ENCODE peak calls at places on chromosomes 6 and 20, in eight cellular contexts. S, A, E, Y, Z, R, I and K are unnamed samples.
A peak's percentile ranks its signal among the peaks of the same experiment; 100 is the strongest.

GRCh38 chr6:132300323-132300949 is 100.8 kb downstream of the MOXD1 start:
- DNase-seq in S (no peak), A (peak; percentile 63), E (peak; percentile 19), Y (peak; percentile 77), Z (peak; percentile 77), R (peak; percentile 29), I (peak; percentile 66), K (peak; percentile 41)

GRCh38 chr20:16337707-16338106 is 235.5 kb downstream of the KIF16B start:
- DNase-seq in S (no peak), A (no peak), E (no peak), Y (no peak), Z (no peak), R (no peak), I (no peak), K (no peak)

GRCh38 chr6:75876152-75876551 is 127.1 kb downstream of the MYO6 start:
- DNase-seq in S (no peak), A (no peak), E (no peak), Y (no peak), Z (no peak), R (no peak), I (no peak), K (no peak)

GRCh38 chr6:88459224-88459623 is 293.1 kb upstream of the CNR1 start:
- DNase-seq in S (no peak), A (no peak), E (no peak), Y (no peak), Z (no peak), R (no peak), I (no peak), K (no peak)

GRCh38 chr6:17354700-17355403 is 38.5 kb upstream of the CAP2 start:
- DNase-seq in S (no peak), A (peak; percentile 49), E (no peak), Y (no peak), Z (no peak), R (no peak), I (peak; percentile 9), K (no peak)

GRCh38 chr6:43308101-43308989 is at the start of gene CRIP3:
- DNase-seq in S (no peak), A (peak; percentile 4), E (peak; percentile 30), Y (peak; percentile 67), Z (peak; percentile 90), R (peak; percentile 41), I (no peak), K (no peak)

GRCh38 chr6:44071670-44072451 is 55.4 kb downstream of the MRPL14 start:
- DNase-seq in S (no peak), A (peak; percentile 95), E (no peak), Y (peak; percentile 94), Z (no peak), R (no peak), I (peak; percentile 57), K (no peak)

GRCh38 chr6:165597821-165598220 is 65.2 kb downstream of the PDE10A start:
- DNase-seq in S (no peak), A (no peak), E (no peak), Y (no peak), Z (no peak), R (no peak), I (no peak), K (no peak)

GRCh38 chr20:31663838-31664695 is 26.4 kb downstream of the COX4I2 start:
- DNase-seq in S (no peak), A (no peak), E (peak; percentile 77), Y (no peak), Z (no peak), R (peak; percentile 77), I (no peak), K (no peak)

GRCh38 chr6:43932259-43932900 is 162.4 kb downstream of the VEGFA start:
- DNase-seq in S (no peak), A (no peak), E (no peak), Y (no peak), Z (no peak), R (no peak), I (no peak), K (no peak)

GRCh38 chr6:116676021-116676420 is 5.0 kb upstream of the KPNA5 start:
- DNase-seq in S (no peak), A (no peak), E (no peak), Y (peak; percentile 52), Z (no peak), R (no peak), I (no peak), K (no peak)

GRCh38 chr20:33793011-33793931 is 17.9 kb upstream of the CHMP4B start:
- DNase-seq in S (no peak), A (no peak), E (no peak), Y (peak; percentile 55), Z (no peak), R (no peak), I (no peak), K (no peak)

GRCh38 chr6:30075094-30075986 is at the start of gene RNF39:
- DNase-seq in S (no peak), A (no peak), E (peak; percentile 42), Y (peak; percentile 16), Z (peak; percentile 59), R (peak; percentile 65), I (no peak), K (peak; percentile 74)

GRCh38 chr20:25046181-25046641 is 11.7 kb downstream of the ACSS1 start:
- DNase-seq in S (no peak), A (no peak), E (peak; percentile 6), Y (no peak), Z (no peak), R (no peak), I (no peak), K (no peak)

GRCh38 chr6:99013661-99014458 is 66.1 kb upstream of the FBXL4 start:
- DNase-seq in S (no peak), A (peak; percentile 12), E (no peak), Y (no peak), Z (no peak), R (no peak), I (no peak), K (no peak)

GRCh38 chr20:38046572-38046971 is 13.0 kb downstream of the RPRD1B start:
- DNase-seq in S (no peak), A (no peak), E (no peak), Y (no peak), Z (no peak), R (no peak), I (no peak), K (no peak)

GRCh38 chr20:51525241-51526104 is 17.0 kb downstream of the NFATC2 start:
- DNase-seq in S (no peak), A (no peak), E (peak; percentile 26), Y (no peak), Z (no peak), R (peak; percentile 30), I (no peak), K (no peak)

GRCh38 chr6:69370763-69371162 is 426.0 kb downstream of the LMBRD1 start:
- DNase-seq in S (no peak), A (no peak), E (no peak), Y (no peak), Z (peak; percentile 16), R (no peak), I (no peak), K (no peak)

GRCh38 chr6:107545761-107546160 is 55.8 kb downstream of the SOBP start:
- DNase-seq in S (no peak), A (no peak), E (no peak), Y (no peak), Z (no peak), R (no peak), I (no peak), K (no peak)

GRCh38 chr6:108115598-108116058 is 41.1 kb upstream of the OSTM1 start:
- DNase-seq in S (no peak), A (no peak), E (peak; percentile 62), Y (peak; percentile 55), Z (peak; percentile 69), R (peak; percentile 58), I (peak; percentile 23), K (no peak)

GRCh38 chr20:50682947-50683530 is 8.3 kb downstream of the RIPOR3 start:
- DNase-seq in S (no peak), A (no peak), E (no peak), Y (no peak), Z (no peak), R (no peak), I (no peak), K (no peak)

GRCh38 chr6:8070718-8071117 is 6.5 kb upstream of the BLOC1S5 start:
- DNase-seq in S (no peak), A (no peak), E (no peak), Y (no peak), Z (no peak), R (no peak), I (no peak), K (no peak)

GRCh38 chr6:85496856-85497255 is 47.0 kb downstream of the NT5E start:
- DNase-seq in S (no peak), A (no peak), E (no peak), Y (no peak), Z (no peak), R (no peak), I (no peak), K (no peak)

GRCh38 chr6:119247504-119247903 is 102.1 kb downstream of the MAN1A1 start:
- DNase-seq in S (no peak), A (no peak), E (no peak), Y (no peak), Z (no peak), R (no peak), I (no peak), K (no peak)

GRCh38 chr20:59525500-59526241 is 78.7 kb upstream of the PHACTR3 start:
- DNase-seq in S (no peak), A (peak; percentile 40), E (peak; percentile 48), Y (peak; percentile 61), Z (peak; percentile 84), R (peak; percentile 54), I (peak; percentile 68), K (peak; percentile 78)

GRCh38 chr20:57276221-57276620 is 9.8 kb upstream of the BMP7 start:
- DNase-seq in S (no peak), A (no peak), E (no peak), Y (no peak), Z (no peak), R (no peak), I (no peak), K (no peak)

GRCh38 chr6:2770171-2770570 is 5.0 kb downstream of the WRNIP1 start:
- DNase-seq in S (no peak), A (no peak), E (no peak), Y (no peak), Z (no peak), R (no peak), I (no peak), K (no peak)

GRCh38 chr6:33985333-33985751 is 160.5 kb downstream of the GRM4 start:
- DNase-seq in S (no peak), A (no peak), E (no peak), Y (no peak), Z (no peak), R (peak; percentile 32), I (no peak), K (no peak)

GRCh38 chr6:148445116-148445515 is 102.5 kb downstream of the SASH1 start:
- DNase-seq in S (no peak), A (no peak), E (no peak), Y (no peak), Z (no peak), R (no peak), I (no peak), K (no peak)

GRCh38 chr6:114049367-114049966 is 78.5 kb upstream of the HDAC2 start:
- DNase-seq in S (no peak), A (no peak), E (no peak), Y (no peak), Z (no peak), R (peak; percentile 32), I (no peak), K (no peak)